ENCODE peak calls at places on chromosomes 12 and 14, in eight cellular contexts. One of them, this sample, is unnamed.

GRCh38 chr12:83945871-83946270 is 966.7 kb downstream of the SLC6A15 start:
- DNase-seq in body of pancreas: no peak
- DNase-seq in ovary: no peak
- DNase-seq in tibial artery: no peak
- DNase-seq in ascending aorta: no peak
- DNase-seq in lower lobe of right lung: no peak
- DNase-seq in psoas muscle: no peak
- DNase-seq in endodermal cell: no peak
- DNase-seq in this sample: no peak

GRCh38 chr12:124772467-124773170 is 91.0 kb downstream of the SCARB1 start:
- DNase-seq in body of pancreas: no peak
- DNase-seq in ovary: peak; percentile 32
- DNase-seq in tibial artery: no peak
- DNase-seq in ascending aorta: no peak
- DNase-seq in lower lobe of right lung: no peak
- DNase-seq in psoas muscle: no peak
- DNase-seq in endodermal cell: no peak
- DNase-seq in this sample: no peak

GRCh38 chr12:28574746-28575592 is 384.7 kb downstream of the CCDC91 start:
- DNase-seq in body of pancreas: peak; percentile 61
- DNase-seq in ovary: no peak
- DNase-seq in tibial artery: no peak
- DNase-seq in ascending aorta: no peak
- DNase-seq in lower lobe of right lung: no peak
- DNase-seq in psoas muscle: no peak
- DNase-seq in endodermal cell: no peak
- DNase-seq in this sample: no peak

GRCh38 chr14:64464695-64465094 is 604 bp upstream of the AKAP5 start:
- DNase-seq in body of pancreas: no peak
- DNase-seq in ovary: no peak
- DNase-seq in tibial artery: no peak
- DNase-seq in ascending aorta: no peak
- DNase-seq in lower lobe of right lung: no peak
- DNase-seq in psoas muscle: no peak
- DNase-seq in endodermal cell: peak; percentile 71
- DNase-seq in this sample: no peak

GRCh38 chr14:104163541-104163940 is 25.2 kb downstream of the KIF26A start:
- DNase-seq in body of pancreas: no peak
- DNase-seq in ovary: no peak
- DNase-seq in tibial artery: no peak
- DNase-seq in ascending aorta: no peak
- DNase-seq in lower lobe of right lung: no peak
- DNase-seq in psoas muscle: no peak
- DNase-seq in endodermal cell: no peak
- DNase-seq in this sample: no peak

GRCh38 chr12:91877461-91878230 is 268.0 kb downstream of the BTG1 start:
- DNase-seq in body of pancreas: no peak
- DNase-seq in ovary: no peak
- DNase-seq in tibial artery: no peak
- DNase-seq in ascending aorta: no peak
- DNase-seq in lower lobe of right lung: no peak
- DNase-seq in psoas muscle: no peak
- DNase-seq in endodermal cell: no peak
- DNase-seq in this sample: no peak

GRCh38 chr14:104655128-104655848 is 34.1 kb upstream of the INF2 start:
- DNase-seq in body of pancreas: no peak
- DNase-seq in ovary: no peak
- DNase-seq in tibial artery: no peak
- DNase-seq in ascending aorta: no peak
- DNase-seq in lower lobe of right lung: no peak
- DNase-seq in psoas muscle: no peak
- DNase-seq in endodermal cell: no peak
- DNase-seq in this sample: no peak

GRCh38 chr14:55430024-55430690 is 10.3 kb downstream of the TBPL2 start:
- DNase-seq in body of pancreas: peak; percentile 31
- DNase-seq in ovary: no peak
- DNase-seq in tibial artery: no peak
- DNase-seq in ascending aorta: peak; percentile 68
- DNase-seq in lower lobe of right lung: no peak
- DNase-seq in psoas muscle: no peak
- DNase-seq in endodermal cell: peak; percentile 75
- DNase-seq in this sample: peak; percentile 41

GRCh38 chr14:72615511-72616121 is 278.3 kb downstream of the DPF3 start:
- DNase-seq in body of pancreas: no peak
- DNase-seq in ovary: no peak
- DNase-seq in tibial artery: no peak
- DNase-seq in ascending aorta: peak; percentile 60
- DNase-seq in lower lobe of right lung: no peak
- DNase-seq in psoas muscle: peak; percentile 44
- DNase-seq in endodermal cell: peak; percentile 40
- DNase-seq in this sample: no peak

GRCh38 chr12:80183939-80184338 is 84.6 kb downstream of the OTOGL start:
- DNase-seq in body of pancreas: no peak
- DNase-seq in ovary: no peak
- DNase-seq in tibial artery: no peak
- DNase-seq in ascending aorta: no peak
- DNase-seq in lower lobe of right lung: no peak
- DNase-seq in psoas muscle: no peak
- DNase-seq in endodermal cell: no peak
- DNase-seq in this sample: no peak

GRCh38 chr12:105076098-105076497 is 8.2 kb downstream of the ALDH1L2 start:
- DNase-seq in body of pancreas: no peak
- DNase-seq in ovary: no peak
- DNase-seq in tibial artery: no peak
- DNase-seq in ascending aorta: no peak
- DNase-seq in lower lobe of right lung: no peak
- DNase-seq in psoas muscle: no peak
- DNase-seq in endodermal cell: no peak
- DNase-seq in this sample: no peak

GRCh38 chr12:26666286-26666685 is 166.7 kb downstream of the ITPR2 start:
- DNase-seq in body of pancreas: no peak
- DNase-seq in ovary: no peak
- DNase-seq in tibial artery: no peak
- DNase-seq in ascending aorta: no peak
- DNase-seq in lower lobe of right lung: no peak
- DNase-seq in psoas muscle: no peak
- DNase-seq in endodermal cell: no peak
- DNase-seq in this sample: no peak

GRCh38 chr12:47943492-47944359 is 19.7 kb upstream of the TMEM106C start:
- DNase-seq in body of pancreas: no peak
- DNase-seq in ovary: no peak
- DNase-seq in tibial artery: no peak
- DNase-seq in ascending aorta: peak; percentile 60
- DNase-seq in lower lobe of right lung: no peak
- DNase-seq in psoas muscle: no peak
- DNase-seq in endodermal cell: no peak
- DNase-seq in this sample: peak; percentile 39

GRCh38 chr12:50333441-50333840 is 50.1 kb upstream of the LIMA1 start:
- DNase-seq in body of pancreas: no peak
- DNase-seq in ovary: no peak
- DNase-seq in tibial artery: no peak
- DNase-seq in ascending aorta: no peak
- DNase-seq in lower lobe of right lung: no peak
- DNase-seq in psoas muscle: no peak
- DNase-seq in endodermal cell: peak; percentile 26
- DNase-seq in this sample: no peak

DNA sequence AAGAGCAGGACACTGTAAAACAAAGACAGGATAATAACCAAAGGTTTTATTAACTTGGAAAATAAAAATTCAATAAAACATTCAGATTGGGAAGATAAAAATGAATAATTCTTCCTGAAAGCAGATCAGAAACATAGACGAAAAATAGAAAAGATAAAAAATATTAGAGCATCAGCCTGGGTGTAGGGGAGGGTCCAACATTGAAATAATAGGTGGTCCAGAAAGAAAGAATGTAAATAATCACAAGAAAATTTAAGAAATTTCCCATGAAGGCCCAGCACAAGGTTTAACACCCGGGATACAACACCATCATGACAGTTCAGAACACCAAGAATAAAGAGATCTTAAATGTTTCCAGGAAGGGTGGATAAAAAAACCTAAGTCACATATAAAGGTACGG is 31.0 kb upstream of the DICER1 start:
- DNase-seq in body of pancreas: no peak
- DNase-seq in ovary: no peak
- DNase-seq in tibial artery: no peak
- DNase-seq in ascending aorta: no peak
- DNase-seq in lower lobe of right lung: no peak
- DNase-seq in psoas muscle: no peak
- DNase-seq in endodermal cell: no peak
- DNase-seq in this sample: no peak
- H3K4me1 ChIP-seq in body of pancreas: peaks cover 26% of the 10 kb centered on the region
- H3K4me1 ChIP-seq in ovary: peaks cover 2% of the 10 kb centered on the region
- H3K4me1 ChIP-seq in tibial artery: peaks cover 6% of the 10 kb centered on the region
- H3K4me1 ChIP-seq in ascending aorta: no peaks in the 10 kb centered on the region
- H3K4me1 ChIP-seq in lower lobe of right lung: peaks cover 72% of the 10 kb centered on the region
- H3K4me1 ChIP-seq in psoas muscle: peaks cover 30% of the 10 kb centered on the region
- H3K4me1 ChIP-seq in endodermal cell: peaks cover 4% of the 10 kb centered on the region
- H3K4me1 ChIP-seq in this sample: no peaks in the 10 kb centered on the region

DNA sequence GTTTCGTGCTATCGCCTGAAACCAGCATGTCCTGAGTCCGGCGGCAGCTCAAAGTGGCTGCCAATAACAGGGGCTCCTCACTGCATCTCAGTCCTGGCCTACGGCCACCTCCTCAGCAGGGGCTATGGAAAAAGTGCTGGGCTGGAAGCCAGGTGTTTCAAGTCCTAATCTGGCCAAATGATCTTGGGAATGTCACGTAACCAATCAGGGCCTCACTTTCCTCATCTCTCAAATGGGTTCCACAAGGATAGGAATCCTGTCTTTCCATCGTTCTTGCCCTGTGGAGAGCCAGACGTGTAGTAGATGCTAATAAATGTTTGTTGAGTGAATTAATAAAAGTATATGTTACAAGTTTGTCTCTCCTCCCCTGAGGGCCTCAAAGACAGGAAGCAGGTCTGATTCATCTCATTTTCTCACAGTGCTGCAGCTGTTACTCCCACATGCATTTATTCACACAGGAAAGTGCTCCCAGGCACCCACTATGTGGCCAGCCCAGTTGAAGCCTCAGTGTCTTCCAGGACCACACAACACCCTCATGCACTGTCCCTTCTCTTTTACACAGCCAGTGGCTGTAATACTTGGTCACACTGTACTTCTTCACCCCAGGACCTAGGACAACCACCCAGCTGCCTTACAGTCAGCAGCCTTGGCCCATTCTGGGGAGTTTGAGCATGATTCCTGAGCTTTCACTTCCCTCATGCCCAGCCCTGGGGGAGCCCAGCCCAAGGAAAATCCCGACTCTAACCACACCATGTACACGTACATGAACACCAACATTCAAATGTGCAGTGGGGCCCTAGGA is 5.0 kb downstream of the CMKLR1 start:
- DNase-seq in body of pancreas: no peak
- DNase-seq in ovary: no peak
- DNase-seq in tibial artery: peak; percentile 63
- DNase-seq in ascending aorta: no peak
- DNase-seq in lower lobe of right lung: no peak
- DNase-seq in psoas muscle: no peak
- DNase-seq in endodermal cell: no peak
- DNase-seq in this sample: no peak
- H3K4me1 ChIP-seq in body of pancreas: no peaks in the 10 kb centered on the region
- H3K4me1 ChIP-seq in ovary: no peaks in the 10 kb centered on the region
- H3K4me1 ChIP-seq in tibial artery: peaks cover 28% of the 10 kb centered on the region
- H3K4me1 ChIP-seq in ascending aorta: peaks cover 18% of the 10 kb centered on the region
- H3K4me1 ChIP-seq in lower lobe of right lung: peaks cover 42% of the 10 kb centered on the region
- H3K4me1 ChIP-seq in psoas muscle: no peaks in the 10 kb centered on the region
- H3K4me1 ChIP-seq in endodermal cell: no peaks in the 10 kb centered on the region
- H3K4me1 ChIP-seq in this sample: peaks cover 16% of the 10 kb centered on the region

DNA sequence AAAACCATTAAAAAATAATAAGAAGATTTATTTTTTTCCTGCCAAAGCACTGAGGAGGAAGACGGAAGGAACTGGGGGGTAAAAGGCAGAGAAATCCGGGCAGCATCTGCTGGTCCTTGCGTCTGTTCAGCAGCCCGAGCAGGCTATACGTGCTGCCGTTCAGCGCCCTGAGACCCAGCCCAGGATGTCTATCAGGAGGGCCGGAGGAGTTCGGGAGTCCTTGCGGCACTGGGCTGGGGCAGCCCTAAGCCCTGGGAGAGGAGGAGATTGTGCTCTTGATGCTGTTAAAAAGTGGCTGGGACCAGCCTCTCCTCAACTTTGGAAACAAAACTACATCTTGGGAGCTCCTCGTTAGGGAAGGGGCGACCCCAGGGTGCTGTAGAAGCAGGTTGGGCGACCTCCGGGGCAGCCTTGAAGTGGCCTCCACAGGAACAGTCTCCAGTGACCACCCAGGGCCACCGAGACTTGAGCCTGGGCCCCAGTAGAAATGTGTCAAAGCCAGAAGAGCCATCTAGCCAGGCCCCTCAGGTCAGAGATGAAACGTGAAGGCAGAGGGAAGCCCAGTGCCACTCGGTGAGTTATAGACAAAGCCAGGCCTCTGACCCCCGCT is 14.3 kb downstream of the PGF start:
- DNase-seq in body of pancreas: no peak
- DNase-seq in ovary: no peak
- DNase-seq in tibial artery: peak; percentile 65
- DNase-seq in ascending aorta: no peak
- DNase-seq in lower lobe of right lung: no peak
- DNase-seq in psoas muscle: no peak
- DNase-seq in endodermal cell: no peak
- DNase-seq in this sample: no peak
- H3K4me1 ChIP-seq in body of pancreas: peaks cover 2% of the 10 kb centered on the region
- H3K4me1 ChIP-seq in ovary: peaks cover 10% of the 10 kb centered on the region
- H3K4me1 ChIP-seq in tibial artery: peaks cover 51% of the 10 kb centered on the region
- H3K4me1 ChIP-seq in ascending aorta: peaks cover 29% of the 10 kb centered on the region
- H3K4me1 ChIP-seq in lower lobe of right lung: peaks cover 50% of the 10 kb centered on the region
- H3K4me1 ChIP-seq in psoas muscle: peaks cover 41% of the 10 kb centered on the region
- H3K4me1 ChIP-seq in endodermal cell: no peaks in the 10 kb centered on the region
- H3K4me1 ChIP-seq in this sample: peaks cover 20% of the 10 kb centered on the region

DNA sequence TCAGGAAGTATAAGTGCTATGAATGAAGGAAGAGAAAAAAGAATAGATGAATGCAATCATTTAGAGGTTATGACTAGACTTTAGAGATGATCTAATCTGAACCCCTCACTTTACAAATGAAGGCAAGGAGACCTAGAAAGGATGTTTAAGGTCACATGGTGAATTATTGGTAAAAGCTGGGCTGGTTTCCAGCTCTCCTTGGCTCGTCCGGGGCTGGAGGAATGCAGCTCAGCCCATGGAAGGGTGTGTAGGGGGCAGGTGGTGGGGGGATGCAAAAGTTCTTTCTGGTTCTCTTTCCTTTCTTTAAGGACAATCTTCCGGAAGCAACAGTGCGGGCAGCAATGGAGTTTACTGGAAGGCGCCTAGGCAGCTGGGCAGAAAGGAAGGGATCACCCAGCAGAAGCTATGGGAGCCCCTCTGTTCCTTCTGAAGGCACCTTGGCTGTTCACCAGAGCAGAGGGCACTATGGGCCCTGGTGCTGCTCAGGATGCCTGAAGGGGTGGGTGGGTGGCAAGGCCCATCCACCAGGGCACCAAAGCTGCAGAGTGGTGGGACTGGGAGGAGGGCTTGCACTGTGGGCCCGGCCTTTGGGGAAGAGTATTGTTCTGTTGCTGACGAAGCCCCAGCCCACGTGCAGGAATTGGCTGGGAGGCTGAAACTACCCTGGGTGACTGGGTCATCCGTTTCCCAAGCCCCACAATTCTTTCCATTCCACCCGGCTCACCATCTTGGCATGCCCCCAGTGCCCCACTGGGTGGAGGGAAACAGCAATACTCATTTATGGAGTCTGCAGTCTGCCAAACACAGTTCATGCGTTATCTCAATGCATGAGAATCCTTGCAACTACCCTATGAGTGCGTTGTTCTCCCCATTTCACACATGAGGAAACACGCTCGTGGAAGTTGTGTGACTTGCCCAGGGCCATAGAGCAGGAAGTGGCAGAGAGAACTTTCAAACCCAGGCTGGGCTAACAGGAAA is 78.2 kb downstream of the IRF2BPL start:
- DNase-seq in body of pancreas: no peak
- DNase-seq in ovary: no peak
- DNase-seq in tibial artery: peak; percentile 74
- DNase-seq in ascending aorta: no peak
- DNase-seq in lower lobe of right lung: no peak
- DNase-seq in psoas muscle: no peak
- DNase-seq in endodermal cell: no peak
- DNase-seq in this sample: peak; percentile 66
- H3K4me1 ChIP-seq in body of pancreas: peaks cover 59% of the 10 kb centered on the region
- H3K4me1 ChIP-seq in ovary: peaks cover 27% of the 10 kb centered on the region
- H3K4me1 ChIP-seq in tibial artery: peaks cover 72% of the 10 kb centered on the region
- H3K4me1 ChIP-seq in ascending aorta: peaks cover 7% of the 10 kb centered on the region
- H3K4me1 ChIP-seq in lower lobe of right lung: peaks cover 66% of the 10 kb centered on the region
- H3K4me1 ChIP-seq in psoas muscle: peaks cover 64% of the 10 kb centered on the region
- H3K4me1 ChIP-seq in endodermal cell: peaks cover 9% of the 10 kb centered on the region
- H3K4me1 ChIP-seq in this sample: peaks cover 62% of the 10 kb centered on the region

This sample was measured in adrenal gland.